ENCODE peak calls at places on chromosomes 4 and X, in five cellular contexts. One of them, this sample, is unnamed.

GRCh38 chr4:147019061-147019460 is 73.4 kb upstream of the TTC29 start:
- DNase-seq in IMR-90: peak
- DNase-seq in heart left ventricle: peak
- DNase-seq in pancreas: peak
- DNase-seq in uterus: peak
- DNase-seq in this sample: peak

GRCh38 chr4:70637239-70637920 is 8.8 kb downstream of the ENAM start:
- DNase-seq in IMR-90: peak
- DNase-seq in heart left ventricle: no peak
- DNase-seq in pancreas: no peak
- DNase-seq in uterus: no peak
- DNase-seq in this sample: no peak

GRCh38 chr4:150569384-150569987 is 12.5 kb upstream of the MAB21L2 start:
- DNase-seq in IMR-90: peak
- DNase-seq in heart left ventricle: no peak
- DNase-seq in pancreas: no peak
- DNase-seq in uterus: no peak
- DNase-seq in this sample: no peak

GRCh38 chr4:81504685-81505598 is 33.2 kb upstream of the RASGEF1B start:
- DNase-seq in IMR-90: no peak
- DNase-seq in heart left ventricle: peak
- DNase-seq in pancreas: peak
- DNase-seq in uterus: peak
- DNase-seq in this sample: no peak

GRCh38 chrX:9873952-9874351 is 87.7 kb downstream of the SHROOM2 start:
- DNase-seq in IMR-90: peak
- DNase-seq in heart left ventricle: no peak
- DNase-seq in pancreas: no peak
- DNase-seq in uterus: no peak
- DNase-seq in this sample: no peak

GRCh38 chrX:54042609-54043010 is 1.7 kb downstream of the PHF8 start:
- DNase-seq in IMR-90: peak
- DNase-seq in heart left ventricle: peak
- DNase-seq in pancreas: peak
- DNase-seq in uterus: peak
- DNase-seq in this sample: peak

GRCh38 chr4:136392576-136392975 is 1139.7 kb downstream of the PCDH18 start:
- DNase-seq in IMR-90: peak
- DNase-seq in heart left ventricle: no peak
- DNase-seq in pancreas: no peak
- DNase-seq in uterus: no peak
- DNase-seq in this sample: no peak

GRCh38 chr4:63218837-63219236 is 1190.4 kb downstream of the TECRL start:
- DNase-seq in IMR-90: no peak
- DNase-seq in heart left ventricle: no peak
- DNase-seq in pancreas: no peak
- DNase-seq in uterus: no peak
- DNase-seq in this sample: no peak

GRCh38 chrX:110722135-110722534 is 73.5 kb downstream of the CHRDL1 start:
- DNase-seq in IMR-90: no peak
- DNase-seq in heart left ventricle: no peak
- DNase-seq in pancreas: no peak
- DNase-seq in uterus: no peak
- DNase-seq in this sample: no peak

GRCh38 chrX:136065044-136065671 is 79.9 kb downstream of the SLC9A6 start:
- DNase-seq in IMR-90: peak
- DNase-seq in heart left ventricle: peak
- DNase-seq in pancreas: no peak
- DNase-seq in uterus: peak
- DNase-seq in this sample: no peak

GRCh38 chr4:157127571-157127970 is 51.6 kb downstream of the GLRB start:
- DNase-seq in IMR-90: no peak
- DNase-seq in heart left ventricle: no peak
- DNase-seq in pancreas: no peak
- DNase-seq in uterus: no peak
- DNase-seq in this sample: no peak

GRCh38 chr4:83267121-83267834 is 17.3 kb downstream of the COQ2 start:
- DNase-seq in IMR-90: peak
- DNase-seq in heart left ventricle: no peak
- DNase-seq in pancreas: no peak
- DNase-seq in uterus: no peak
- DNase-seq in this sample: peak

GRCh38 chrX:140733766-140734342 is 24.3 kb downstream of the LINC00632 start:
- DNase-seq in IMR-90: peak
- DNase-seq in heart left ventricle: no peak
- DNase-seq in pancreas: peak
- DNase-seq in uterus: no peak
- DNase-seq in this sample: no peak

GRCh38 chrX:132833373-132833772 is 125.1 kb downstream of the HS6ST2 start:
- DNase-seq in IMR-90: no peak
- DNase-seq in heart left ventricle: no peak
- DNase-seq in pancreas: no peak
- DNase-seq in uterus: no peak
- DNase-seq in this sample: no peak

GRCh38 chrX:134883134-134883700 is 107.6 kb upstream of the SMIM10 start:
- DNase-seq in IMR-90: no peak
- DNase-seq in heart left ventricle: no peak
- DNase-seq in pancreas: no peak
- DNase-seq in uterus: no peak
- DNase-seq in this sample: no peak

GRCh38 chr4:147741190-147741788 is 9.4 kb downstream of the ARHGAP10 start:
- DNase-seq in IMR-90: peak
- DNase-seq in heart left ventricle: no peak
- DNase-seq in pancreas: no peak
- DNase-seq in uterus: no peak
- DNase-seq in this sample: no peak

GRCh38 chr4:97841512-97841911 is 301.8 kb downstream of the STPG2 start:
- DNase-seq in IMR-90: no peak
- DNase-seq in heart left ventricle: no peak
- DNase-seq in pancreas: no peak
- DNase-seq in uterus: no peak
- DNase-seq in this sample: no peak

GRCh38 chr4:124278477-124278876 is 434.1 kb downstream of the ANKRD50 start:
- DNase-seq in IMR-90: peak
- DNase-seq in heart left ventricle: no peak
- DNase-seq in pancreas: no peak
- DNase-seq in uterus: no peak
- DNase-seq in this sample: no peak

GRCh38 chr4:156581693-156582092 is 389.9 kb downstream of the PDGFC start:
- DNase-seq in IMR-90: no peak
- DNase-seq in heart left ventricle: no peak
- DNase-seq in pancreas: no peak
- DNase-seq in uterus: no peak
- DNase-seq in this sample: no peak

GRCh38 chrX:82627568-82627967 is 880.5 kb upstream of the POU3F4 start:
- DNase-seq in IMR-90: no peak
- DNase-seq in heart left ventricle: no peak
- DNase-seq in pancreas: no peak
- DNase-seq in uterus: no peak
- DNase-seq in this sample: no peak

GRCh38 chr4:142983111-142983510 is 137.0 kb upstream of the INPP4B start:
- DNase-seq in IMR-90: no peak
- DNase-seq in heart left ventricle: no peak
- DNase-seq in pancreas: no peak
- DNase-seq in uterus: no peak
- DNase-seq in this sample: no peak

GRCh38 chr4:55592014-55592413 is at the start of gene PDCL2:
- DNase-seq in IMR-90: no peak
- DNase-seq in heart left ventricle: no peak
- DNase-seq in pancreas: no peak
- DNase-seq in uterus: no peak
- DNase-seq in this sample: no peak

GRCh38 chr4:105520819-105521790 is 31.3 kb upstream of the ARHGEF38 start:
- DNase-seq in IMR-90: peak
- DNase-seq in heart left ventricle: no peak
- DNase-seq in pancreas: peak
- DNase-seq in uterus: no peak
- DNase-seq in this sample: no peak

GRCh38 chrX:41661366-41662095 is 27.2 kb upstream of the GPR34 start:
- DNase-seq in IMR-90: peak
- DNase-seq in heart left ventricle: no peak
- DNase-seq in pancreas: no peak
- DNase-seq in uterus: no peak
- DNase-seq in this sample: no peak

GRCh38 chr4:112516401-112517066 is 554 bp upstream of the NEUROG2 start:
- DNase-seq in IMR-90: no peak
- DNase-seq in heart left ventricle: no peak
- DNase-seq in pancreas: no peak
- DNase-seq in uterus: no peak
- DNase-seq in this sample: no peak

GRCh38 chr4:17132226-17132625 is 233.8 kb upstream of the LDB2 start:
- DNase-seq in IMR-90: no peak
- DNase-seq in heart left ventricle: no peak
- DNase-seq in pancreas: no peak
- DNase-seq in uterus: no peak
- DNase-seq in this sample: no peak

GRCh38 chrX:125203737-125204578 is 115.7 kb upstream of the TEX13C start:
- DNase-seq in IMR-90: no peak
- DNase-seq in heart left ventricle: no peak
- DNase-seq in pancreas: no peak
- DNase-seq in uterus: peak
- DNase-seq in this sample: no peak

GRCh38 chrX:132258509-132258908 is 39.3 kb upstream of the RAP2C start:
- DNase-seq in IMR-90: no peak
- DNase-seq in heart left ventricle: no peak
- DNase-seq in pancreas: no peak
- DNase-seq in uterus: no peak
- DNase-seq in this sample: no peak

GRCh38 chr4:108060164-108060563 is 70.5 kb downstream of the HADH start:
- DNase-seq in IMR-90: peak
- DNase-seq in heart left ventricle: no peak
- DNase-seq in pancreas: no peak
- DNase-seq in uterus: no peak
- DNase-seq in this sample: no peak

DNA sequence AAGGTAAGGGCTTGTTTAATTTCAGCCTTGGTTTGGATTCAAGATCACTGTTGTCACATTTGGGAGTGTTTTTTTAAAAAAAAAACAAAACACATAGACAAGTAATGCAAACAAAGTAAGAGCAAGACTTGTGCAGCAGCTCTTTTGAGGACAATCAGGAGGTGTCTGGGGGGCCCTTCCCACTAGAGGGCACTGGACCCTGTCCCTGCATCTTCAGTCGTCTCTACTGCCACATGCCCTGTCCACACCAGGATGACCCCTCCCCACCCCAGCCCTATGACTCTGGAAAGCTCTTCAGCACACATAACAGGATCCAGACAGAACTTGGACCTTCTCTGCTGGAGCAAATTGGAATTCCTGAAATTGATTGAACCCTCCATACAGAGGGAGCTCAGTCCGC is 71.0 kb downstream of the USP46 start:
- DNase-seq in IMR-90: peak
- DNase-seq in heart left ventricle: no peak
- DNase-seq in pancreas: no peak
- DNase-seq in uterus: peak
- DNase-seq in this sample: no peak
- H3K27ac ChIP-seq in IMR-90: no peak
- H3K27ac ChIP-seq in heart left ventricle: peak
- H3K27ac ChIP-seq in pancreas: no peak
- H3K27ac ChIP-seq in uterus: peak
- H3K27ac ChIP-seq in this sample: peak

GRCh38 chrX:154413142-154413541 is 1.8 kb downstream of the TAFAZZIN start:
- DNase-seq in IMR-90: no peak
- DNase-seq in heart left ventricle: no peak
- DNase-seq in pancreas: no peak
- DNase-seq in uterus: no peak
- DNase-seq in this sample: no peak

GRCh38 chrX:154409222-154409871 is at the start of gene DNASE1L1:
- DNase-seq in IMR-90: peak
- DNase-seq in heart left ventricle: peak
- DNase-seq in pancreas: peak
- DNase-seq in uterus: peak
- DNase-seq in this sample: peak

GRCh38 chrX:154411322-154411980 is at the start of gene TAFAZZIN:
- DNase-seq in IMR-90: peak
- DNase-seq in heart left ventricle: peak
- DNase-seq in pancreas: peak
- DNase-seq in uterus: peak
- DNase-seq in this sample: no peak

GRCh38 chrX:154412468-154412867 is 1.1 kb downstream of the TAFAZZIN start:
- DNase-seq in IMR-90: no peak
- DNase-seq in heart left ventricle: peak
- DNase-seq in pancreas: no peak
- DNase-seq in uterus: peak
- DNase-seq in this sample: no peak

DNA sequence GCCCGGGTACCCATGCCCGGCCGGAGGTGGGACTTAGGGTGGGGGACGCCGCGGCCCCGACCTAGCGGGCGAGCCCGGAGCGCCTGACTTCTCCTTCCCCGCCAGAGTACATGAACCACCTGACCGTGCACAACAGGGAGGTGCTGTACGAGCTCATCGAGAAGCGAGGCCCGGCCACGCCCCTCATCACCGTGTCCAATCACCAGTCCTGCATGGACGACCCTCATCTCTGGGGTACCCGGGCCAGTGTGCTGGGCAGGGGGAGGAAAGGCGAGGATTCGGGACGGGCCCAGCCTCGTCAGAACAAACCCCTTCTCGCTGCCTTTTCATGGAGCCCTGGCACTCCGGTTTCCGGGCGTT is 622 bp downstream of the TAFAZZIN start:
- DNase-seq in IMR-90: peak
- DNase-seq in heart left ventricle: peak
- DNase-seq in pancreas: peak
- DNase-seq in uterus: peak
- DNase-seq in this sample: no peak
- H3K27ac ChIP-seq in IMR-90: peak
- H3K27ac ChIP-seq in heart left ventricle: peak
- H3K27ac ChIP-seq in pancreas: peak
- H3K27ac ChIP-seq in uterus: peak
- H3K27ac ChIP-seq in this sample: peak

GRCh38 chr4:54015421-54016065 is 48.9 kb downstream of the CHIC2 start:
- DNase-seq in IMR-90: no peak
- DNase-seq in heart left ventricle: no peak
- DNase-seq in pancreas: no peak
- DNase-seq in uterus: no peak
- DNase-seq in this sample: no peak
- H3K27ac ChIP-seq in IMR-90: no peak
- H3K27ac ChIP-seq in heart left ventricle: no peak
- H3K27ac ChIP-seq in pancreas: no peak
- H3K27ac ChIP-seq in uterus: no peak
- H3K27ac ChIP-seq in this sample: no peak

GRCh38 chr4:2806392-2807355 is 13.8 kb downstream of the SH3BP2 start:
- DNase-seq in IMR-90: peak
- DNase-seq in heart left ventricle: peak
- DNase-seq in pancreas: no peak
- DNase-seq in uterus: peak
- DNase-seq in this sample: no peak
- H3K27ac ChIP-seq in IMR-90: peak
- H3K27ac ChIP-seq in heart left ventricle: peak
- H3K27ac ChIP-seq in pancreas: peak
- H3K27ac ChIP-seq in uterus: peak
- H3K27ac ChIP-seq in this sample: no peak